ENCODE peak calls at places on chromosome 13, in seven cellular contexts. One of them, this sample, is unnamed.

GRCh38 chr13:36124236-36124822 is 6.9 kb downstream of the DCLK1 start:
- DNase-seq in GM12878: no peak
- DNase-seq in K562: no peak
- DNase-seq in HepG2: no peak
- DNase-seq in H1: no peak
- DNase-seq in HCT116: no peak
- DNase-seq in SK-N-SH: no peak
- DNase-seq in this sample: no peak

GRCh38 chr13:46555722-46556121 is 2.8 kb downstream of the LRCH1 start:
- DNase-seq in HCT116: no peak
- DNase-seq in SK-N-SH: no peak
- DNase-seq in H1: no peak
- DNase-seq in GM12878: no peak
- DNase-seq in HepG2: no peak
- DNase-seq in K562: no peak
- DNase-seq in this sample: no peak

GRCh38 chr13:56338421-56338820 is 802.3 kb upstream of the PRR20A start:
- DNase-seq in GM12878: no peak
- DNase-seq in HCT116: no peak
- DNase-seq in K562: no peak
- DNase-seq in SK-N-SH: no peak
- DNase-seq in H1: no peak
- DNase-seq in HepG2: no peak
- DNase-seq in this sample: no peak

GRCh38 chr13:100828226-100828625 is 153.6 kb upstream of the TMTC4 start:
- DNase-seq in K562: no peak
- DNase-seq in GM12878: no peak
- DNase-seq in SK-N-SH: peak
- DNase-seq in HepG2: peak
- DNase-seq in H1: no peak
- DNase-seq in HCT116: no peak
- DNase-seq in this sample: peak

GRCh38 chr13:37485766-37486165 is 112.8 kb downstream of the POSTN start:
- DNase-seq in K562: no peak
- DNase-seq in HepG2: no peak
- DNase-seq in GM12878: no peak
- DNase-seq in H1: no peak
- DNase-seq in HCT116: no peak
- DNase-seq in SK-N-SH: no peak
- DNase-seq in this sample: no peak

GRCh38 chr13:83453723-83454122 is 428.6 kb downstream of the SLITRK1 start:
- DNase-seq in HepG2: no peak
- DNase-seq in GM12878: no peak
- DNase-seq in SK-N-SH: no peak
- DNase-seq in H1: no peak
- DNase-seq in HCT116: no peak
- DNase-seq in K562: no peak
- DNase-seq in this sample: no peak

GRCh38 chr13:44197791-44198770 is 175.5 kb upstream of the SERP2 start:
- DNase-seq in HepG2: no peak
- DNase-seq in GM12878: peak
- DNase-seq in HCT116: no peak
- DNase-seq in SK-N-SH: no peak
- DNase-seq in K562: no peak
- DNase-seq in H1: no peak
- DNase-seq in this sample: no peak

GRCh38 chr13:40547545-40548322 is 118.7 kb downstream of the FOXO1 start:
- DNase-seq in HCT116: no peak
- DNase-seq in SK-N-SH: no peak
- DNase-seq in GM12878: no peak
- DNase-seq in K562: no peak
- DNase-seq in H1: no peak
- DNase-seq in HepG2: no peak
- DNase-seq in this sample: no peak

GRCh38 chr13:42971670-42972355 is 20.2 kb downstream of the EPSTI1 start:
- DNase-seq in K562: no peak
- DNase-seq in HCT116: no peak
- DNase-seq in GM12878: no peak
- DNase-seq in SK-N-SH: no peak
- DNase-seq in H1: no peak
- DNase-seq in HepG2: no peak
- DNase-seq in this sample: no peak

GRCh38 chr13:41308241-41308640 is 2.8 kb upstream of the NAA16 start:
- DNase-seq in H1: no peak
- DNase-seq in K562: no peak
- DNase-seq in SK-N-SH: no peak
- DNase-seq in HepG2: no peak
- DNase-seq in HCT116: no peak
- DNase-seq in GM12878: no peak
- DNase-seq in this sample: no peak

GRCh38 chr13:40172878-40173277 is 493.6 kb downstream of the FOXO1 start:
- DNase-seq in HepG2: no peak
- DNase-seq in H1: no peak
- DNase-seq in SK-N-SH: peak
- DNase-seq in K562: no peak
- DNase-seq in GM12878: no peak
- DNase-seq in HCT116: no peak
- DNase-seq in this sample: no peak

GRCh38 chr13:102589291-102589822 is 7.4 kb upstream of the TPP2 start:
- DNase-seq in K562: no peak
- DNase-seq in H1: no peak
- DNase-seq in GM12878: no peak
- DNase-seq in SK-N-SH: no peak
- DNase-seq in HCT116: no peak
- DNase-seq in HepG2: no peak
- DNase-seq in this sample: no peak

GRCh38 chr13:108195146-108195545 is 20.2 kb downstream of the LIG4 start:
- DNase-seq in GM12878: no peak
- DNase-seq in SK-N-SH: no peak
- DNase-seq in K562: no peak
- DNase-seq in H1: no peak
- DNase-seq in HepG2: no peak
- DNase-seq in HCT116: no peak
- DNase-seq in this sample: no peak

GRCh38 chr13:110340812-110341444 is 33.8 kb downstream of the COL4A2 start:
- DNase-seq in K562: no peak
- DNase-seq in GM12878: no peak
- DNase-seq in HCT116: no peak
- DNase-seq in SK-N-SH: no peak
- DNase-seq in HepG2: no peak
- DNase-seq in H1: no peak
- DNase-seq in this sample: no peak

GRCh38 chr13:23510979-23511735 is 59.1 kb upstream of the TNFRSF19 start:
- DNase-seq in SK-N-SH: no peak
- DNase-seq in HCT116: peak
- DNase-seq in K562: peak
- DNase-seq in GM12878: peak
- DNase-seq in H1: no peak
- DNase-seq in HepG2: peak
- DNase-seq in this sample: peak

GRCh38 chr13:71661921-71662320 is 205.1 kb downstream of the DACH1 start:
- DNase-seq in GM12878: no peak
- DNase-seq in K562: no peak
- DNase-seq in HCT116: no peak
- DNase-seq in HepG2: no peak
- DNase-seq in SK-N-SH: no peak
- DNase-seq in H1: no peak
- DNase-seq in this sample: no peak

GRCh38 chr13:110006304-110006703 is 219.9 kb upstream of the IRS2 start:
- DNase-seq in SK-N-SH: no peak
- DNase-seq in H1: no peak
- DNase-seq in HepG2: no peak
- DNase-seq in GM12878: no peak
- DNase-seq in K562: no peak
- DNase-seq in HCT116: peak
- DNase-seq in this sample: no peak

GRCh38 chr13:27808866-27809546 is 16.7 kb downstream of the GSX1 start:
- DNase-seq in H1: no peak
- DNase-seq in HCT116: no peak
- DNase-seq in K562: no peak
- DNase-seq in HepG2: no peak
- DNase-seq in GM12878: no peak
- DNase-seq in SK-N-SH: no peak
- DNase-seq in this sample: no peak

GRCh38 chr13:80465321-80465720 is 124.4 kb upstream of the SPRY2 start:
- DNase-seq in HCT116: no peak
- DNase-seq in K562: no peak
- DNase-seq in GM12878: no peak
- DNase-seq in SK-N-SH: no peak
- DNase-seq in H1: no peak
- DNase-seq in HepG2: no peak
- DNase-seq in this sample: no peak

GRCh38 chr13:80473695-80474094 is 132.8 kb upstream of the SPRY2 start:
- DNase-seq in GM12878: no peak
- DNase-seq in H1: no peak
- DNase-seq in HCT116: no peak
- DNase-seq in HepG2: peak
- DNase-seq in K562: no peak
- DNase-seq in SK-N-SH: no peak
- DNase-seq in this sample: no peak

GRCh38 chr13:80475718-80476117 is 134.8 kb upstream of the SPRY2 start:
- DNase-seq in SK-N-SH: no peak
- DNase-seq in HepG2: no peak
- DNase-seq in K562: no peak
- DNase-seq in GM12878: no peak
- DNase-seq in H1: no peak
- DNase-seq in HCT116: no peak
- DNase-seq in this sample: no peak

GRCh38 chr13:80469105-80469840 is 128.3 kb upstream of the SPRY2 start:
- DNase-seq in HCT116: no peak
- DNase-seq in H1: no peak
- DNase-seq in HepG2: no peak
- DNase-seq in K562: no peak
- DNase-seq in GM12878: no peak
- DNase-seq in SK-N-SH: no peak
- DNase-seq in this sample: no peak

DNA sequence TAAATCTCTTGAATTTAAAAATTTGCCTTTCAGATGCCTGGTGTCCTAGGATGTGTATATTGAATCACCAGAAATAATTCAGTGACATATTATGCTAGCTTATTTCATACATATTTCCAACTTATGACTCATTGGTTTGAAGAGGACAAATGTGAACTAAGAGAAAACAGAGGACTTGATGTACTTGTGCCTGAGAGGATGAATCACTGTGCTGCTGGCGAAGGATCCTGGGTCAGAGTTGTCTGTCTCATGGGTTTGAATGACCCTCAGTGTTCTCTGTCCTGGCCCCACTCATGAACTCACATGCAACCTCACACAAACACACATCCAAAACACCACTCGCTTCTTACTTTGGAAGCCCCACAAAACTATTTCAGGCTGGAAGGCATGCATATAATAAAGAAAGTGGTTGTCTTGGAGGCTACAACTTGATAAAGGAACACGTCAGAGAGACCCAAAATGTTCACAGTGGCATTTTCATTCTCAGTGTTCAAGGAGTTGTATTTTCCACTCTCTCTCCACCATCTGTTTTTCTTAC is 129.0 kb upstream of the SPRY2 start:
- DNase-seq in SK-N-SH: no peak
- DNase-seq in K562: no peak
- DNase-seq in H1: no peak
- DNase-seq in HepG2: no peak
- DNase-seq in GM12878: no peak
- DNase-seq in HCT116: no peak
- DNase-seq in this sample: no peak
- TF ChIP-seq YY1 in SK-N-SH: no peak
- TF ChIP-seq YY1 in K562: no peak
- TF ChIP-seq YY1 in H1: no peak
- TF ChIP-seq YY1 in HepG2: no peak
- TF ChIP-seq YY1 in GM12878: no peak
- TF ChIP-seq YY1 in HCT116: no peak
- TF ChIP-seq YY1 in this sample: no peak

GRCh38 chr13:78187781-78188180 is 269.1 kb upstream of the EDNRB start:
- DNase-seq in SK-N-SH: no peak
- DNase-seq in H1: no peak
- DNase-seq in GM12878: no peak
- DNase-seq in HepG2: no peak
- DNase-seq in K562: no peak
- DNase-seq in HCT116: no peak
- DNase-seq in this sample: no peak
- TF ChIP-seq YY1 in SK-N-SH: no peak
- TF ChIP-seq YY1 in H1: no peak
- TF ChIP-seq YY1 in GM12878: no peak
- TF ChIP-seq YY1 in HepG2: no peak
- TF ChIP-seq YY1 in K562: no peak
- TF ChIP-seq YY1 in HCT116: no peak
- TF ChIP-seq YY1 in this sample: no peak

GRCh38 chr13:30734434-30734833 is 909 bp upstream of the ALOX5AP start:
- DNase-seq in H1: no peak
- DNase-seq in K562: no peak
- DNase-seq in GM12878: no peak
- DNase-seq in SK-N-SH: no peak
- DNase-seq in HepG2: no peak
- DNase-seq in HCT116: no peak
- DNase-seq in this sample: no peak
- TF ChIP-seq YY1 in H1: no peak
- TF ChIP-seq YY1 in K562: no peak
- TF ChIP-seq YY1 in GM12878: no peak
- TF ChIP-seq YY1 in SK-N-SH: no peak
- TF ChIP-seq YY1 in HepG2: no peak
- TF ChIP-seq YY1 in HCT116: no peak
- TF ChIP-seq YY1 in this sample: no peak

GRCh38 chr13:50378513-50378970 is 363.3 kb downstream of the KCNRG start:
- DNase-seq in HCT116: no peak
- DNase-seq in H1: no peak
- DNase-seq in GM12878: no peak
- DNase-seq in HepG2: no peak
- DNase-seq in SK-N-SH: no peak
- DNase-seq in K562: no peak
- DNase-seq in this sample: no peak

GRCh38 chr13:50374517-50374916 is 359.3 kb downstream of the KCNRG start:
- DNase-seq in SK-N-SH: no peak
- DNase-seq in H1: no peak
- DNase-seq in K562: no peak
- DNase-seq in HepG2: no peak
- DNase-seq in HCT116: no peak
- DNase-seq in GM12878: no peak
- DNase-seq in this sample: no peak

GRCh38 chr13:50375792-50376191 is 360.5 kb downstream of the KCNRG start:
- DNase-seq in HepG2: no peak
- DNase-seq in HCT116: no peak
- DNase-seq in H1: no peak
- DNase-seq in K562: no peak
- DNase-seq in GM12878: no peak
- DNase-seq in SK-N-SH: no peak
- DNase-seq in this sample: no peak

GRCh38 chr13:50377726-50378270 is 362.6 kb downstream of the KCNRG start:
- DNase-seq in H1: no peak
- DNase-seq in HCT116: no peak
- DNase-seq in K562: no peak
- DNase-seq in GM12878: no peak
- DNase-seq in SK-N-SH: no peak
- DNase-seq in HepG2: no peak
- DNase-seq in this sample: no peak

GRCh38 chr13:50376895-50377575 is 361.8 kb downstream of the KCNRG start:
- DNase-seq in GM12878: no peak
- DNase-seq in K562: peak
- DNase-seq in H1: peak
- DNase-seq in HCT116: no peak
- DNase-seq in HepG2: peak
- DNase-seq in SK-N-SH: no peak
- DNase-seq in this sample: no peak
- TF ChIP-seq YY1 in GM12878: no peak
- TF ChIP-seq YY1 in K562: no peak
- TF ChIP-seq YY1 in H1: no peak
- TF ChIP-seq YY1 in HCT116: no peak
- TF ChIP-seq YY1 in HepG2: no peak
- TF ChIP-seq YY1 in SK-N-SH: no peak
- TF ChIP-seq YY1 in this sample: no peak